ENCODE peak calls at places on chromosomes 6 and 20, in six cellular contexts. One of them, this sample, is unnamed.
A peak's percentile ranks its signal among the peaks of the same experiment; 100 is the strongest.

GRCh38 chr6:24501374-24501773 is 6.6 kb downstream of the ALDH5A1 start:
- DNase-seq in choroid plexus epithelial cell: no peak
- DNase-seq in fibroblast of pulmonary artery: no peak
- DNase-seq in cardiac fibroblast: no peak
- DNase-seq in CD8-positive, alpha-beta T cell: no peak
- DNase-seq in mammary epithelial cell: no peak
- DNase-seq in this sample: no peak

GRCh38 chr20:5950271-5951031 is at the start of the genes MCM8 and TRMT6:
- DNase-seq in choroid plexus epithelial cell: peak; percentile 96
- DNase-seq in fibroblast of pulmonary artery: peak; percentile 96
- DNase-seq in cardiac fibroblast: peak; percentile 96
- DNase-seq in CD8-positive, alpha-beta T cell: peak; percentile 94
- DNase-seq in mammary epithelial cell: peak; percentile 96
- DNase-seq in this sample: peak; percentile 98

GRCh38 chr6:112626468-112627082 is 279.4 kb downstream of the RFPL4B start:
- DNase-seq in choroid plexus epithelial cell: peak; percentile 68
- DNase-seq in fibroblast of pulmonary artery: peak; percentile 62
- DNase-seq in cardiac fibroblast: peak; percentile 83
- DNase-seq in CD8-positive, alpha-beta T cell: no peak
- DNase-seq in mammary epithelial cell: peak; percentile 39
- DNase-seq in this sample: peak; percentile 43

GRCh38 chr20:51221791-51222408 is 199.0 kb upstream of the KCNG1 start:
- DNase-seq in choroid plexus epithelial cell: peak; percentile 88
- DNase-seq in fibroblast of pulmonary artery: peak; percentile 61
- DNase-seq in cardiac fibroblast: peak; percentile 83
- DNase-seq in CD8-positive, alpha-beta T cell: no peak
- DNase-seq in mammary epithelial cell: peak; percentile 31
- DNase-seq in this sample: peak; percentile 90

GRCh38 chr6:105310371-105310770 is 92.5 kb downstream of the PREP start:
- DNase-seq in choroid plexus epithelial cell: no peak
- DNase-seq in fibroblast of pulmonary artery: no peak
- DNase-seq in cardiac fibroblast: no peak
- DNase-seq in CD8-positive, alpha-beta T cell: no peak
- DNase-seq in mammary epithelial cell: no peak
- DNase-seq in this sample: peak; percentile 44

GRCh38 chr20:37243937-37244571 is 17.6 kb downstream of the GHRH start:
- DNase-seq in choroid plexus epithelial cell: peak; percentile 20
- DNase-seq in fibroblast of pulmonary artery: peak; percentile 15
- DNase-seq in cardiac fibroblast: no peak
- DNase-seq in CD8-positive, alpha-beta T cell: no peak
- DNase-seq in mammary epithelial cell: no peak
- DNase-seq in this sample: no peak

GRCh38 chr6:127880452-127880851 is 20.4 kb downstream of the THEMIS start:
- DNase-seq in choroid plexus epithelial cell: no peak
- DNase-seq in fibroblast of pulmonary artery: no peak
- DNase-seq in cardiac fibroblast: no peak
- DNase-seq in CD8-positive, alpha-beta T cell: no peak
- DNase-seq in mammary epithelial cell: peak; percentile 21
- DNase-seq in this sample: no peak

GRCh38 chr6:163565140-163565539 is 150.6 kb downstream of the QKI start:
- DNase-seq in choroid plexus epithelial cell: peak; percentile 77
- DNase-seq in fibroblast of pulmonary artery: peak; percentile 39
- DNase-seq in cardiac fibroblast: peak; percentile 36
- DNase-seq in CD8-positive, alpha-beta T cell: no peak
- DNase-seq in mammary epithelial cell: no peak
- DNase-seq in this sample: no peak

GRCh38 chr6:3722211-3722621 is 29.3 kb downstream of the PXDC1 start:
- DNase-seq in choroid plexus epithelial cell: peak; percentile 71
- DNase-seq in fibroblast of pulmonary artery: no peak
- DNase-seq in cardiac fibroblast: no peak
- DNase-seq in CD8-positive, alpha-beta T cell: no peak
- DNase-seq in mammary epithelial cell: no peak
- DNase-seq in this sample: no peak

GRCh38 chr6:43280234-43280633 is 17.8 kb upstream of the SLC22A7 start:
- DNase-seq in choroid plexus epithelial cell: no peak
- DNase-seq in fibroblast of pulmonary artery: no peak
- DNase-seq in cardiac fibroblast: no peak
- DNase-seq in CD8-positive, alpha-beta T cell: no peak
- DNase-seq in mammary epithelial cell: no peak
- DNase-seq in this sample: no peak

GRCh38 chr6:15956205-15957106 is 172.4 kb upstream of the MYLIP start:
- DNase-seq in choroid plexus epithelial cell: peak; percentile 76
- DNase-seq in fibroblast of pulmonary artery: peak; percentile 22
- DNase-seq in cardiac fibroblast: peak; percentile 8
- DNase-seq in CD8-positive, alpha-beta T cell: no peak
- DNase-seq in mammary epithelial cell: no peak
- DNase-seq in this sample: no peak

GRCh38 chr6:45436544-45437440 is 59.1 kb upstream of the SUPT3H start:
- DNase-seq in choroid plexus epithelial cell: peak; percentile 89
- DNase-seq in fibroblast of pulmonary artery: peak; percentile 81
- DNase-seq in cardiac fibroblast: peak; percentile 87
- DNase-seq in CD8-positive, alpha-beta T cell: no peak
- DNase-seq in mammary epithelial cell: peak; percentile 78
- DNase-seq in this sample: peak; percentile 88

GRCh38 chr6:43776115-43776798 is 6.2 kb downstream of the VEGFA start:
- DNase-seq in choroid plexus epithelial cell: no peak
- DNase-seq in fibroblast of pulmonary artery: no peak
- DNase-seq in cardiac fibroblast: no peak
- DNase-seq in CD8-positive, alpha-beta T cell: no peak
- DNase-seq in mammary epithelial cell: no peak
- DNase-seq in this sample: no peak

GRCh38 chr6:2999005-2999620 is 581 bp upstream of the NQO2 start:
- DNase-seq in choroid plexus epithelial cell: peak; percentile 88
- DNase-seq in fibroblast of pulmonary artery: peak; percentile 79
- DNase-seq in cardiac fibroblast: peak; percentile 93
- DNase-seq in CD8-positive, alpha-beta T cell: no peak
- DNase-seq in mammary epithelial cell: peak; percentile 89
- DNase-seq in this sample: peak; percentile 91

GRCh38 chr20:34567885-34568865 is 9.7 kb downstream of the MAP1LC3A start:
- DNase-seq in choroid plexus epithelial cell: no peak
- DNase-seq in fibroblast of pulmonary artery: no peak
- DNase-seq in cardiac fibroblast: no peak
- DNase-seq in CD8-positive, alpha-beta T cell: no peak
- DNase-seq in mammary epithelial cell: no peak
- DNase-seq in this sample: no peak

GRCh38 chr6:70957284-70957617 is 391 bp upstream of the B3GAT2 start:
- DNase-seq in choroid plexus epithelial cell: peak; percentile 22
- DNase-seq in fibroblast of pulmonary artery: no peak
- DNase-seq in cardiac fibroblast: no peak
- DNase-seq in CD8-positive, alpha-beta T cell: no peak
- DNase-seq in mammary epithelial cell: no peak
- DNase-seq in this sample: no peak
- H3K4me3 ChIP-seq in choroid plexus epithelial cell: peak overlapping the region; percentile 48
- H3K4me3 ChIP-seq in fibroblast of pulmonary artery: peak overlapping the region; percentile 50
- H3K4me3 ChIP-seq in cardiac fibroblast: peak overlapping the region; percentile 48
- H3K4me3 ChIP-seq in CD8-positive, alpha-beta T cell: peak overlapping the region; percentile 72
- H3K4me3 ChIP-seq in mammary epithelial cell: no peak overlapping the region
- H3K4me3 ChIP-seq in this sample: no peak overlapping the region

GRCh38 chr6:49453221-49453620 is 9.8 kb downstream of the MMUT start:
- DNase-seq in choroid plexus epithelial cell: peak; percentile 38
- DNase-seq in fibroblast of pulmonary artery: peak; percentile 25
- DNase-seq in cardiac fibroblast: peak; percentile 27
- DNase-seq in CD8-positive, alpha-beta T cell: no peak
- DNase-seq in mammary epithelial cell: no peak
- DNase-seq in this sample: peak; percentile 29
- TF ChIP-seq CTCF in choroid plexus epithelial cell: peak; percentile 39
- TF ChIP-seq CTCF in fibroblast of pulmonary artery: peak; percentile 35
- TF ChIP-seq CTCF in cardiac fibroblast: peak; percentile 22
- TF ChIP-seq CTCF in CD8-positive, alpha-beta T cell: peak; percentile 48
- TF ChIP-seq CTCF in mammary epithelial cell: peak; percentile 30
- TF ChIP-seq CTCF in this sample: peak; percentile 21

GRCh38 chr6:146594495-146594894 is 4.3 kb upstream of the ADGB start:
- DNase-seq in choroid plexus epithelial cell: no peak
- DNase-seq in fibroblast of pulmonary artery: no peak
- DNase-seq in cardiac fibroblast: no peak
- DNase-seq in CD8-positive, alpha-beta T cell: no peak
- DNase-seq in mammary epithelial cell: no peak
- DNase-seq in this sample: no peak
- H3K4me3 ChIP-seq in choroid plexus epithelial cell: no peak overlapping the region
- H3K4me3 ChIP-seq in fibroblast of pulmonary artery: no peak overlapping the region
- H3K4me3 ChIP-seq in cardiac fibroblast: no peak overlapping the region
- H3K4me3 ChIP-seq in CD8-positive, alpha-beta T cell: no peak overlapping the region
- H3K4me3 ChIP-seq in mammary epithelial cell: no peak overlapping the region
- H3K4me3 ChIP-seq in this sample: no peak overlapping the region

GRCh38 chr6:106474476-106474875 is 114.0 kb downstream of the CRYBG1 start:
- DNase-seq in choroid plexus epithelial cell: no peak
- DNase-seq in fibroblast of pulmonary artery: no peak
- DNase-seq in cardiac fibroblast: peak; percentile 67
- DNase-seq in CD8-positive, alpha-beta T cell: no peak
- DNase-seq in mammary epithelial cell: no peak
- DNase-seq in this sample: peak; percentile 13
- TF ChIP-seq CTCF in choroid plexus epithelial cell: no peak
- TF ChIP-seq CTCF in fibroblast of pulmonary artery: no peak
- TF ChIP-seq CTCF in cardiac fibroblast: no peak
- TF ChIP-seq CTCF in CD8-positive, alpha-beta T cell: no peak
- TF ChIP-seq CTCF in mammary epithelial cell: no peak
- TF ChIP-seq CTCF in this sample: no peak

GRCh38 chr20:14142171-14142570 is 146.9 kb downstream of the MACROD2 start:
- DNase-seq in choroid plexus epithelial cell: peak; percentile 82
- DNase-seq in fibroblast of pulmonary artery: peak; percentile 71
- DNase-seq in cardiac fibroblast: peak; percentile 8
- DNase-seq in CD8-positive, alpha-beta T cell: no peak
- DNase-seq in mammary epithelial cell: peak; percentile 66
- DNase-seq in this sample: peak; percentile 71
- H3K4me3 ChIP-seq in choroid plexus epithelial cell: no peak overlapping the region
- H3K4me3 ChIP-seq in fibroblast of pulmonary artery: no peak overlapping the region
- H3K4me3 ChIP-seq in cardiac fibroblast: no peak overlapping the region
- H3K4me3 ChIP-seq in CD8-positive, alpha-beta T cell: no peak overlapping the region
- H3K4me3 ChIP-seq in mammary epithelial cell: no peak overlapping the region
- H3K4me3 ChIP-seq in this sample: no peak overlapping the region

DNA sequence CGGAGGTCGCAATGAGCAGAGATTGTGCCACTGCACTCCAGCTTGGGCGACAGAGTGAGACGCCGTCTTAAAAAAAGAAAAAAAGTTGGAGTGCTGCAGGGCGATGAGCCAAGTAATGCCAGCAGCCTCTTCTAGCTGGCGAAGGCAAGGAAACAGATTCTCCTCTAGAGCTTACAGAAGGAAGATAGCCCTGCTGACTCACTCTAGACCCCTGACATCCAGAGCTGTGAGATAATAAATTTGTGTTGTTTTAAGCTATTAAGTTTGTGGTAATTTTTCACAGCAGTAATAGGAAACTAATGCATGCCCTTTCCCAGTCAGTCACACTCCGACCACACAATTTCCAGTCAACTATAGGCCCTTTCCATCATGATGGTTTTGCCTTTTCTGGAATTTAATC is 16.4 kb downstream of the PRSS16 start:
- DNase-seq in choroid plexus epithelial cell: no peak
- DNase-seq in fibroblast of pulmonary artery: no peak
- DNase-seq in cardiac fibroblast: no peak
- DNase-seq in CD8-positive, alpha-beta T cell: no peak
- DNase-seq in mammary epithelial cell: no peak
- DNase-seq in this sample: no peak
- TF ChIP-seq CTCF in choroid plexus epithelial cell: no peak
- TF ChIP-seq CTCF in fibroblast of pulmonary artery: no peak
- TF ChIP-seq CTCF in cardiac fibroblast: no peak
- TF ChIP-seq CTCF in CD8-positive, alpha-beta T cell: no peak
- TF ChIP-seq CTCF in mammary epithelial cell: no peak
- TF ChIP-seq CTCF in this sample: no peak

DNA sequence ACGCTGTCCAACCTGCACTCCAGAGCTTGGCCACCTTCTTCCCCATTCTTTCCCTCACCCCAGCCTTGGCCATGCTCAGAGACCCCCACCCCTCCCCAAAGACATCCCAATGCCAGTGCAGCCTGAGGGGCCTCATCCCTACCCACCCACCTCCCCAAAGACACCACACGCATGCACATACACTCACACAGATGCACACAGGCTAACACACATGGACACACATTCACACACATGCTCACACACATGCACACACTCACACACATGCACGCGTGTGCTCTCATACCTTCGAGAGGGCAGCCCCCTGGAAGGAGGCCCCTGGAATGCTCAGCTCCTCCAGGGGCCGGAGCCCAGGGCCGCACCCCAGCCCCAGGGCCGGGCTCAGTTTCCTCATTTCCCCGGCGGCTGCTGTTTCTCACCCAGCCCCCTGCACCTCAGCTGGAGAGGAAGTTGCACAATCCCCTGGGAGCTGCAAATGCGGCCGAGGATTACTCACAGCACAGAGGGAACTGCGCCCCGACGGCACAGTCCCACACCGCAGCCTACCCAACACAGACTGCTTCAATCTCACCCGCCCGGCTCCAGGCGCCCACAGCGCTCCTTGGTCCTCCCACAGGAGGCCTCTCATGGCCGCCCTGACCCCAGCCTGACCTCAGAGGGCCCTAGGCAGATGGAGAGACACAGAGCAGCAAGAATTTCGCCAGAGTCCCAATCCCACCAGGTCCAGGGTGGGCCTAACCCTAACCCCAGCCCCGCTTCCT is 12.1 kb downstream of the TFEB start:
- DNase-seq in choroid plexus epithelial cell: peak; percentile 95
- DNase-seq in fibroblast of pulmonary artery: peak; percentile 95
- DNase-seq in cardiac fibroblast: peak; percentile 96
- DNase-seq in CD8-positive, alpha-beta T cell: no peak
- DNase-seq in mammary epithelial cell: peak; percentile 83
- DNase-seq in this sample: peak; percentile 92
- H3K4me3 ChIP-seq in choroid plexus epithelial cell: no peak overlapping the region
- H3K4me3 ChIP-seq in fibroblast of pulmonary artery: peak overlapping the region; percentile 24
- H3K4me3 ChIP-seq in cardiac fibroblast: no peak overlapping the region
- H3K4me3 ChIP-seq in CD8-positive, alpha-beta T cell: no peak overlapping the region
- H3K4me3 ChIP-seq in mammary epithelial cell: no peak overlapping the region
- H3K4me3 ChIP-seq in this sample: no peak overlapping the region